ENCODE peak calls at places on chromosomes 7 and 10, in ten cellular contexts. One of them, this sample, is unnamed.

GRCh38 chr10:23581906-23582305 is 143.0 kb downstream of the OTUD1 start:
- DNase-seq in GM12865: no peak
- DNase-seq in GM19239: no peak
- DNase-seq in iPS DF 19.7: no peak
- DNase-seq in BE2C: no peak
- DNase-seq in fibroblast of mammary gland: no peak
- DNase-seq in KBM-7: no peak
- DNase-seq in CD8-positive, alpha-beta memory T cell: no peak
- DNase-seq in HT-29: no peak
- DNase-seq in fibroblast of gingiva: no peak
- DNase-seq in this sample: no peak

GRCh38 chr10:71243756-71244637 is 31.6 kb downstream of the UNC5B start:
- DNase-seq in GM12865: no peak
- DNase-seq in GM19239: no peak
- DNase-seq in iPS DF 19.7: no peak
- DNase-seq in BE2C: no peak
- DNase-seq in fibroblast of mammary gland: peak
- DNase-seq in KBM-7: peak
- DNase-seq in CD8-positive, alpha-beta memory T cell: no peak
- DNase-seq in HT-29: no peak
- DNase-seq in fibroblast of gingiva: peak
- DNase-seq in this sample: no peak

GRCh38 chr7:95501261-95501816 is 15.6 kb downstream of the ASB4 start:
- DNase-seq in GM12865: peak
- DNase-seq in GM19239: no peak
- DNase-seq in iPS DF 19.7: no peak
- DNase-seq in BE2C: no peak
- DNase-seq in fibroblast of mammary gland: peak
- DNase-seq in KBM-7: peak
- DNase-seq in CD8-positive, alpha-beta memory T cell: no peak
- DNase-seq in HT-29: no peak
- DNase-seq in fibroblast of gingiva: no peak
- DNase-seq in this sample: no peak

GRCh38 chr10:127299956-127300689 is 103.7 kb upstream of the INSYN2A start:
- DNase-seq in GM12865: no peak
- DNase-seq in GM19239: no peak
- DNase-seq in iPS DF 19.7: no peak
- DNase-seq in BE2C: no peak
- DNase-seq in fibroblast of mammary gland: no peak
- DNase-seq in KBM-7: no peak
- DNase-seq in CD8-positive, alpha-beta memory T cell: no peak
- DNase-seq in HT-29: no peak
- DNase-seq in fibroblast of gingiva: no peak
- DNase-seq in this sample: no peak

GRCh38 chr7:87110778-87111177 is 41.5 kb upstream of the DMTF1 start:
- DNase-seq in GM12865: no peak
- DNase-seq in GM19239: no peak
- DNase-seq in iPS DF 19.7: no peak
- DNase-seq in BE2C: no peak
- DNase-seq in fibroblast of mammary gland: peak
- DNase-seq in KBM-7: no peak
- DNase-seq in CD8-positive, alpha-beta memory T cell: no peak
- DNase-seq in HT-29: no peak
- DNase-seq in fibroblast of gingiva: peak
- DNase-seq in this sample: no peak

GRCh38 chr7:123537026-123537642 is 2.7 kb upstream of the IQUB start:
- DNase-seq in GM12865: peak
- DNase-seq in GM19239: no peak
- DNase-seq in iPS DF 19.7: no peak
- DNase-seq in BE2C: no peak
- DNase-seq in fibroblast of mammary gland: peak
- DNase-seq in KBM-7: peak
- DNase-seq in CD8-positive, alpha-beta memory T cell: no peak
- DNase-seq in HT-29: peak
- DNase-seq in fibroblast of gingiva: no peak
- DNase-seq in this sample: no peak

GRCh38 chr7:30923009-30923773 is 11.5 kb downstream of the AQP1 start:
- DNase-seq in GM12865: no peak
- DNase-seq in GM19239: no peak
- DNase-seq in iPS DF 19.7: no peak
- DNase-seq in BE2C: peak
- DNase-seq in fibroblast of mammary gland: no peak
- DNase-seq in KBM-7: no peak
- DNase-seq in CD8-positive, alpha-beta memory T cell: no peak
- DNase-seq in HT-29: no peak
- DNase-seq in fibroblast of gingiva: no peak
- DNase-seq in this sample: no peak

GRCh38 chr10:73875139-73875475 is 752 bp upstream of the CAMK2G start:
- DNase-seq in GM12865: peak
- DNase-seq in GM19239: peak
- DNase-seq in iPS DF 19.7: no peak
- DNase-seq in BE2C: no peak
- DNase-seq in fibroblast of mammary gland: no peak
- DNase-seq in KBM-7: no peak
- DNase-seq in CD8-positive, alpha-beta memory T cell: peak
- DNase-seq in HT-29: no peak
- DNase-seq in fibroblast of gingiva: no peak
- DNase-seq in this sample: no peak

GRCh38 chr10:117184821-117185220 is 12.5 kb upstream of the KCNK18 start:
- DNase-seq in GM12865: no peak
- DNase-seq in GM19239: no peak
- DNase-seq in iPS DF 19.7: no peak
- DNase-seq in BE2C: no peak
- DNase-seq in fibroblast of mammary gland: no peak
- DNase-seq in KBM-7: no peak
- DNase-seq in CD8-positive, alpha-beta memory T cell: no peak
- DNase-seq in HT-29: no peak
- DNase-seq in fibroblast of gingiva: no peak
- DNase-seq in this sample: no peak

GRCh38 chr10:50595785-50596184 is 28.0 kb downstream of the SGMS1 start:
- DNase-seq in GM12865: no peak
- DNase-seq in GM19239: no peak
- DNase-seq in iPS DF 19.7: no peak
- DNase-seq in BE2C: no peak
- DNase-seq in fibroblast of mammary gland: no peak
- DNase-seq in KBM-7: no peak
- DNase-seq in CD8-positive, alpha-beta memory T cell: no peak
- DNase-seq in HT-29: no peak
- DNase-seq in fibroblast of gingiva: no peak
- DNase-seq in this sample: no peak

GRCh38 chr10:71608863-71609768 is 110.5 kb downstream of the C10orf105 start:
- DNase-seq in GM12865: peak
- DNase-seq in GM19239: peak
- DNase-seq in iPS DF 19.7: peak
- DNase-seq in BE2C: peak
- DNase-seq in fibroblast of mammary gland: peak
- DNase-seq in KBM-7: peak
- DNase-seq in CD8-positive, alpha-beta memory T cell: peak
- DNase-seq in HT-29: peak
- DNase-seq in fibroblast of gingiva: peak
- DNase-seq in this sample: peak

This sample was measured in fibroblast of the conjunctiva.